ENCODE peak calls at places on chromosomes 4 and X, in ten cellular contexts. E is suprapubic skin, C is upper lobe of left lung, A is transverse colon, H is ovary, O is tibial nerve, Z is sigmoid colon, P is GM12878, X is H1, Y is A549. Q is an unnamed sample.
A peak's percentile ranks its signal among the peaks of the same experiment; 100 is the strongest.

GRCh38 chrX:46573896-46574336 is 351 bp downstream of the CHST7 start:
- DNase-seq in O (peak; percentile 25), X (no peak), A (peak; percentile 63), E (peak; percentile 77), Y (peak; percentile 83), Z (peak; percentile 75), C (peak; percentile 89), H (peak; percentile 50), P (no peak), Q (peak; percentile 40)

GRCh38 chrX:155612312-155613224 is at the start of gene TMLHE:
- DNase-seq in Y (peak; percentile 65), Z (peak; percentile 76), O (peak; percentile 29), A (peak; percentile 79), P (peak; percentile 4), C (peak; percentile 86), E (peak; percentile 80), X (no peak), H (peak; percentile 70), Q (peak; percentile 67)

GRCh38 chrX:70253377-70254062 is 6.5 kb downstream of the P2RY4 start:
- DNase-seq in C (no peak), O (no peak), E (no peak), H (no peak), P (no peak), X (no peak), Y (no peak), Z (no peak), A (no peak), Q (no peak)

GRCh38 chr4:10461850-10462400 is 4.7 kb upstream of the ZNF518B start:
- DNase-seq in A (no peak), Y (no peak), H (no peak), C (peak; percentile 26), X (no peak), O (no peak), E (no peak), P (no peak), Z (no peak), Q (no peak)

GRCh38 chr4:75490155-75490554 is 24.0 kb downstream of the RCHY1 start:
- DNase-seq in A (no peak), C (no peak), Z (no peak), E (no peak), H (no peak), P (no peak), O (no peak), X (no peak), Y (peak; percentile 31), Q (no peak)

GRCh38 chr4:24475756-24476155 is 108.6 kb downstream of the DHX15 start:
- DNase-seq in X (no peak), O (no peak), C (no peak), Y (no peak), Z (no peak), H (no peak), A (no peak), E (no peak), P (no peak), Q (no peak)

GRCh38 chrX:17814557-17814956 is 46.5 kb downstream of the RAI2 start:
- DNase-seq in O (no peak), X (no peak), A (no peak), Y (no peak), Z (no peak), E (no peak), H (no peak), P (no peak), C (no peak), Q (no peak)

GRCh38 chrX:119410027-119410819 is 11.1 kb downstream of the SLC25A43 start:
- DNase-seq in E (peak; percentile 79), A (peak; percentile 80), Z (peak; percentile 84), O (peak; percentile 23), X (no peak), C (no peak), Y (peak; percentile 90), P (no peak), H (peak; percentile 31), Q (peak; percentile 60)

GRCh38 chrX:22126311-22126710 is 94.2 kb downstream of the PHEX start:
- DNase-seq in X (no peak), O (no peak), E (no peak), P (no peak), H (no peak), C (no peak), A (no peak), Z (no peak), Y (no peak), Q (no peak)

GRCh38 chr4:18388029-18388428 is 366.5 kb upstream of the LCORL start:
- DNase-seq in A (no peak), Z (no peak), Y (no peak), E (no peak), C (no peak), X (no peak), P (no peak), H (no peak), O (no peak), Q (no peak)

GRCh38 chr4:113397114-113397701 is 347.8 kb downstream of the ANK2 start:
- DNase-seq in Z (no peak), X (no peak), E (no peak), H (peak; percentile 27), O (no peak), P (no peak), Y (no peak), C (no peak), A (no peak), Q (no peak)

GRCh38 chrX:125205918-125206665 is 113.6 kb upstream of the TEX13C start:
- DNase-seq in H (no peak), C (peak; percentile 8), O (no peak), A (no peak), Z (peak; percentile 60), E (no peak), X (no peak), P (no peak), Y (peak; percentile 43), Q (no peak)

GRCh38 chrX:20712811-20713210 is 446.1 kb upstream of the RPS6KA3 start:
- DNase-seq in C (no peak), O (no peak), Y (no peak), Z (no peak), H (no peak), X (no peak), P (no peak), E (no peak), A (no peak), Q (no peak)

GRCh38 chr4:137531951-137532868 is at the start of gene PCDH18:
- DNase-seq in A (peak; percentile 74), E (peak; percentile 89), Y (no peak), P (peak; percentile 15), O (peak; percentile 96), C (no peak), H (peak; percentile 96), Z (peak; percentile 97), X (peak; percentile 54), Q (peak; percentile 51)

DNA sequence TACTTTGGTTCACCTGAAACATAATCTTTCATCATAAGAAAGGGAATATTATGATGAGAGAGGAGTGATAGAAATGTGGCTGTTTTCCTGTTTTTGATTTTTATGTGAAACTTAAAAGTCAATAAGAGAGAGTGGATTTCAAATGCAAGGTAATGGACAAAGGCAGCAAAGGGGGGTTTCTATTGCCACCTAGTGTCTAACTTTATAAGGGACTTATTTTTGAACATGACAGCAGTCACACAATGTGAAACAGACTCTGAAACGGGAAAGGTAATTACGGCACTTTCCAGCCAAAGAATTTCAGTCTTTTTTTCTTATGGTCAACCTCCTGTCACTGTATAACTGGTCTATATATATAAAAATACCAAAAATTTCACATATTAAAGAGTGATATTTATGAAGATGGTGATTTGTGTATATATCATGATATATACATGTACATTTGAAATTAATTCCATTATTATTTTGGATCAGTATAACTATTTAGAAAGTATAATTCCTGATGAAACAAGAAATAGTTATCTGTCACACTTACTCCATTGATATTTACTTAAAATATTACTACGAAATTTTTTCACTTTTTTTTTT is 127.1 kb downstream of the FBXO8 start:
- DNase-seq in X (no peak), E (no peak), O (no peak), Z (no peak), H (no peak), A (no peak), Y (peak; percentile 60), P (peak; percentile 4), C (no peak), Q (no peak)
- TF ChIP-seq EP300 in X (no peak), E (no peak), O (no peak), Z (no peak), H (no peak), A (no peak), Y (no peak), P (no peak), C (no peak), Q (no peak)

GRCh38 chr4:180652533-180652932 is 1590.7 kb upstream of the TENM3 start:
- DNase-seq in C (no peak), E (no peak), X (no peak), H (no peak), Y (no peak), P (no peak), Z (no peak), O (no peak), A (no peak), Q (no peak)

GRCh38 chr4:180655886-180656285 is 1587.3 kb upstream of the TENM3 start:
- DNase-seq in Z (no peak), O (no peak), P (no peak), A (no peak), Y (no peak), X (no peak), C (no peak), H (no peak), E (no peak), Q (no peak)

GRCh38 chr4:180650273-180650672 is 1592.9 kb upstream of the TENM3 start:
- DNase-seq in X (no peak), P (no peak), O (no peak), A (no peak), H (no peak), Y (no peak), Z (no peak), E (no peak), C (no peak), Q (no peak)
- TF ChIP-seq EP300 in X (no peak), P (no peak), O (no peak), A (no peak), H (no peak), Y (no peak), Z (no peak), E (no peak), C (no peak), Q (no peak)

DNA sequence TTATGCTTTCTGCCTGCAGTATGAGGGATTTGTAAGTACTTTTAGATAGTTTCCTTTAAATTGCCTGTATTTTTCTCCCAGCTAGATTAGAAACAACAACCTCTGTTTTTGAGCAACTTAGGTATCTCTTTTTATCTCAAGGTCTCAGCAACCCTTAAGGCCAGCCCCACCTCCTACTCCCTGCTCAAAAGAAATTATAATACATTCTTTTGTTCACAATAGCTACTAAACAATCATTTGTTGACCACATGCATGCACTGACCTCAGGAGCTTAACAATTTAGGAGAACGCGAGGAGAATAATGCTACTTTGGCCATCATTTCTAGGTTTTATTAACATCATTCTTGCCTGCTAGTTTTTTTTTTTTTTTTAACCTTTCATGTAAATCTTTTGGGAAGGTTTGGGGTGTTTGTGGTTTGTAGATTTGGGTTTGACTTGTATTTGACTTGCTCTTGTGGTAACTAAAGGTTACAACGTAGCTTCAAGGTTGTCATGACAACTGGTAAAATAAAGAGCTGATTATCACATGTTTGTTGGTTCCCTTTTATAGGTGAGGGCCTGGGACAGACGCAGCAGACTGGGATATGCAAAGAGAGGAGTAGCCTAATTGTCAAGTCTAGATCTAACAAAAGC is 145.4 kb upstream of the PLAC1 start:
- DNase-seq in H (no peak), P (no peak), Y (no peak), O (no peak), X (no peak), E (no peak), Z (no peak), C (no peak), A (no peak), Q (no peak)
- TF ChIP-seq EP300 in H (no peak), P (peak; percentile 49), Y (no peak), O (no peak), X (no peak), E (no peak), Z (no peak), C (no peak), A (no peak), Q (no peak)

GRCh38 chr4:146675171-146675570 is 36.5 kb downstream of the POU4F2 start:
- DNase-seq in X (no peak), Y (no peak), C (no peak), Z (no peak), A (no peak), H (no peak), E (no peak), O (no peak), P (no peak), Q (no peak)
- TF ChIP-seq EP300 in X (no peak), Y (no peak), C (no peak), Z (no peak), A (no peak), H (no peak), E (no peak), O (no peak), P (no peak), Q (no peak)

Q was measured in stomach.